ENCODE peak calls at places on chromosomes 11 and 22, in five cellular contexts. One of them, this sample, is unnamed.

GRCh38 chr22:49827853-49828598 is at the start of gene BRD1:
- DNase-seq in NCI-H1092 treated with DMSO at 0.1 percent for 48 hours: no peak
- DNase-seq in activated T-helper 1 cell treated with anti-CD3 and anti-CD28 coated beads, Interleukin-12 subunit alpha, Interleukin-12 subunit beta, Interleukin-2, Interleukin-4 antibody, amounts not matched to agents 30 ng/mL and 10 ng/mL and 1 ng/mL, durations not matched to agents 14 hours and 24 hours and 36 hours: peak
- DNase-seq in EL: peak
- DNase-seq in HTR-8/SVneo: peak
- DNase-seq in this sample: no peak

GRCh38 chr11:133738624-133739023 is 106.7 kb downstream of the SPATA19 start:
- DNase-seq in HTR-8/SVneo: no peak
- DNase-seq in EL: no peak
- DNase-seq in NCI-H1092 treated with DMSO at 0.1 percent for 48 hours: no peak
- DNase-seq in activated T-helper 1 cell treated with anti-CD3 and anti-CD28 coated beads, Interleukin-12 subunit alpha, Interleukin-12 subunit beta, Interleukin-2, Interleukin-4 antibody, amounts not matched to agents 30 ng/mL and 10 ng/mL and 1 ng/mL, durations not matched to agents 14 hours and 24 hours and 36 hours: no peak
- DNase-seq in this sample: no peak

GRCh38 chr11:57800444-57801184 is 39.0 kb downstream of the CTNND1 start:
- DNase-seq in HTR-8/SVneo: peak
- DNase-seq in NCI-H1092 treated with DMSO at 0.1 percent for 48 hours: peak
- DNase-seq in EL: peak
- DNase-seq in activated T-helper 1 cell treated with anti-CD3 and anti-CD28 coated beads, Interleukin-12 subunit alpha, Interleukin-12 subunit beta, Interleukin-2, Interleukin-4 antibody, amounts not matched to agents 30 ng/mL and 10 ng/mL and 1 ng/mL, durations not matched to agents 14 hours and 24 hours and 36 hours: peak
- DNase-seq in this sample: no peak

GRCh38 chr11:49995559-49995958 is 13.2 kb upstream of the OR4C12 start:
- DNase-seq in activated T-helper 1 cell treated with anti-CD3 and anti-CD28 coated beads, Interleukin-12 subunit alpha, Interleukin-12 subunit beta, Interleukin-2, Interleukin-4 antibody, amounts not matched to agents 30 ng/mL and 10 ng/mL and 1 ng/mL, durations not matched to agents 14 hours and 24 hours and 36 hours: no peak
- DNase-seq in HTR-8/SVneo: no peak
- DNase-seq in EL: peak
- DNase-seq in NCI-H1092 treated with DMSO at 0.1 percent for 48 hours: peak
- DNase-seq in this sample: peak

GRCh38 chr11:74449369-74449931 is 17.9 kb downstream of the KCNE3 start:
- DNase-seq in NCI-H1092 treated with DMSO at 0.1 percent for 48 hours: peak
- DNase-seq in HTR-8/SVneo: peak
- DNase-seq in EL: peak
- DNase-seq in activated T-helper 1 cell treated with anti-CD3 and anti-CD28 coated beads, Interleukin-12 subunit alpha, Interleukin-12 subunit beta, Interleukin-2, Interleukin-4 antibody, amounts not matched to agents 30 ng/mL and 10 ng/mL and 1 ng/mL, durations not matched to agents 14 hours and 24 hours and 36 hours: peak
- DNase-seq in this sample: no peak

GRCh38 chr11:77153276-77154185 is 25.5 kb downstream of the MYO7A start:
- DNase-seq in activated T-helper 1 cell treated with anti-CD3 and anti-CD28 coated beads, Interleukin-12 subunit alpha, Interleukin-12 subunit beta, Interleukin-2, Interleukin-4 antibody, amounts not matched to agents 30 ng/mL and 10 ng/mL and 1 ng/mL, durations not matched to agents 14 hours and 24 hours and 36 hours: no peak
- DNase-seq in HTR-8/SVneo: no peak
- DNase-seq in EL: no peak
- DNase-seq in NCI-H1092 treated with DMSO at 0.1 percent for 48 hours: no peak
- DNase-seq in this sample: no peak

GRCh38 chr11:66617148-66617814 is 851 bp downstream of the RBM14 start:
- DNase-seq in EL: peak
- DNase-seq in activated T-helper 1 cell treated with anti-CD3 and anti-CD28 coated beads, Interleukin-12 subunit alpha, Interleukin-12 subunit beta, Interleukin-2, Interleukin-4 antibody, amounts not matched to agents 30 ng/mL and 10 ng/mL and 1 ng/mL, durations not matched to agents 14 hours and 24 hours and 36 hours: no peak
- DNase-seq in NCI-H1092 treated with DMSO at 0.1 percent for 48 hours: no peak
- DNase-seq in HTR-8/SVneo: no peak
- DNase-seq in this sample: no peak

GRCh38 chr11:36657610-36658225 is 59.7 kb upstream of the RAG2 start:
- DNase-seq in HTR-8/SVneo: no peak
- DNase-seq in NCI-H1092 treated with DMSO at 0.1 percent for 48 hours: no peak
- DNase-seq in activated T-helper 1 cell treated with anti-CD3 and anti-CD28 coated beads, Interleukin-12 subunit alpha, Interleukin-12 subunit beta, Interleukin-2, Interleukin-4 antibody, amounts not matched to agents 30 ng/mL and 10 ng/mL and 1 ng/mL, durations not matched to agents 14 hours and 24 hours and 36 hours: no peak
- DNase-seq in EL: peak
- DNase-seq in this sample: no peak

GRCh38 chr22:44566911-44567310 is 68.9 kb upstream of the RTL6 start:
- DNase-seq in HTR-8/SVneo: no peak
- DNase-seq in activated T-helper 1 cell treated with anti-CD3 and anti-CD28 coated beads, Interleukin-12 subunit alpha, Interleukin-12 subunit beta, Interleukin-2, Interleukin-4 antibody, amounts not matched to agents 30 ng/mL and 10 ng/mL and 1 ng/mL, durations not matched to agents 14 hours and 24 hours and 36 hours: no peak
- DNase-seq in EL: no peak
- DNase-seq in NCI-H1092 treated with DMSO at 0.1 percent for 48 hours: no peak
- DNase-seq in this sample: no peak

GRCh38 chr11:116732740-116733385 is 39.9 kb downstream of the BUD13 start:
- DNase-seq in activated T-helper 1 cell treated with anti-CD3 and anti-CD28 coated beads, Interleukin-12 subunit alpha, Interleukin-12 subunit beta, Interleukin-2, Interleukin-4 antibody, amounts not matched to agents 30 ng/mL and 10 ng/mL and 1 ng/mL, durations not matched to agents 14 hours and 24 hours and 36 hours: peak
- DNase-seq in EL: peak
- DNase-seq in NCI-H1092 treated with DMSO at 0.1 percent for 48 hours: peak
- DNase-seq in HTR-8/SVneo: peak
- DNase-seq in this sample: peak

GRCh38 chr22:47051435-47052175 is 289.2 kb downstream of the TBC1D22A start:
- DNase-seq in NCI-H1092 treated with DMSO at 0.1 percent for 48 hours: peak
- DNase-seq in HTR-8/SVneo: no peak
- DNase-seq in activated T-helper 1 cell treated with anti-CD3 and anti-CD28 coated beads, Interleukin-12 subunit alpha, Interleukin-12 subunit beta, Interleukin-2, Interleukin-4 antibody, amounts not matched to agents 30 ng/mL and 10 ng/mL and 1 ng/mL, durations not matched to agents 14 hours and 24 hours and 36 hours: no peak
- DNase-seq in EL: no peak
- DNase-seq in this sample: no peak

GRCh38 chr11:92828576-92828975 is 140.9 kb upstream of the MTNR1B start:
- DNase-seq in NCI-H1092 treated with DMSO at 0.1 percent for 48 hours: no peak
- DNase-seq in EL: no peak
- DNase-seq in activated T-helper 1 cell treated with anti-CD3 and anti-CD28 coated beads, Interleukin-12 subunit alpha, Interleukin-12 subunit beta, Interleukin-2, Interleukin-4 antibody, amounts not matched to agents 30 ng/mL and 10 ng/mL and 1 ng/mL, durations not matched to agents 14 hours and 24 hours and 36 hours: no peak
- DNase-seq in HTR-8/SVneo: no peak
- DNase-seq in this sample: no peak

GRCh38 chr11:122642472-122642922 is 13.0 kb upstream of the UBASH3B start:
- DNase-seq in NCI-H1092 treated with DMSO at 0.1 percent for 48 hours: no peak
- DNase-seq in HTR-8/SVneo: peak
- DNase-seq in EL: peak
- DNase-seq in activated T-helper 1 cell treated with anti-CD3 and anti-CD28 coated beads, Interleukin-12 subunit alpha, Interleukin-12 subunit beta, Interleukin-2, Interleukin-4 antibody, amounts not matched to agents 30 ng/mL and 10 ng/mL and 1 ng/mL, durations not matched to agents 14 hours and 24 hours and 36 hours: no peak
- DNase-seq in this sample: no peak

GRCh38 chr11:106178361-106178760 is 100.9 kb downstream of the AASDHPPT start:
- DNase-seq in EL: no peak
- DNase-seq in NCI-H1092 treated with DMSO at 0.1 percent for 48 hours: no peak
- DNase-seq in HTR-8/SVneo: no peak
- DNase-seq in activated T-helper 1 cell treated with anti-CD3 and anti-CD28 coated beads, Interleukin-12 subunit alpha, Interleukin-12 subunit beta, Interleukin-2, Interleukin-4 antibody, amounts not matched to agents 30 ng/mL and 10 ng/mL and 1 ng/mL, durations not matched to agents 14 hours and 24 hours and 36 hours: no peak
- DNase-seq in this sample: no peak

GRCh38 chr11:105588001-105588400 is 21.9 kb upstream of the GRIA4 start:
- DNase-seq in NCI-H1092 treated with DMSO at 0.1 percent for 48 hours: no peak
- DNase-seq in HTR-8/SVneo: peak
- DNase-seq in activated T-helper 1 cell treated with anti-CD3 and anti-CD28 coated beads, Interleukin-12 subunit alpha, Interleukin-12 subunit beta, Interleukin-2, Interleukin-4 antibody, amounts not matched to agents 30 ng/mL and 10 ng/mL and 1 ng/mL, durations not matched to agents 14 hours and 24 hours and 36 hours: no peak
- DNase-seq in EL: peak
- DNase-seq in this sample: no peak

GRCh38 chr22:32576553-32577255 is 102.1 kb downstream of the FBXO7 start:
- DNase-seq in HTR-8/SVneo: no peak
- DNase-seq in EL: no peak
- DNase-seq in activated T-helper 1 cell treated with anti-CD3 and anti-CD28 coated beads, Interleukin-12 subunit alpha, Interleukin-12 subunit beta, Interleukin-2, Interleukin-4 antibody, amounts not matched to agents 30 ng/mL and 10 ng/mL and 1 ng/mL, durations not matched to agents 14 hours and 24 hours and 36 hours: no peak
- DNase-seq in NCI-H1092 treated with DMSO at 0.1 percent for 48 hours: peak
- DNase-seq in this sample: no peak

GRCh38 chr11:10050561-10050960 is 243.5 kb downstream of the SBF2 start:
- DNase-seq in activated T-helper 1 cell treated with anti-CD3 and anti-CD28 coated beads, Interleukin-12 subunit alpha, Interleukin-12 subunit beta, Interleukin-2, Interleukin-4 antibody, amounts not matched to agents 30 ng/mL and 10 ng/mL and 1 ng/mL, durations not matched to agents 14 hours and 24 hours and 36 hours: no peak
- DNase-seq in HTR-8/SVneo: no peak
- DNase-seq in NCI-H1092 treated with DMSO at 0.1 percent for 48 hours: no peak
- DNase-seq in EL: peak
- DNase-seq in this sample: no peak

GRCh38 chr11:68009391-68010000 is 631 bp upstream of the ALDH3B1 start:
- DNase-seq in HTR-8/SVneo: no peak
- DNase-seq in EL: peak
- DNase-seq in activated T-helper 1 cell treated with anti-CD3 and anti-CD28 coated beads, Interleukin-12 subunit alpha, Interleukin-12 subunit beta, Interleukin-2, Interleukin-4 antibody, amounts not matched to agents 30 ng/mL and 10 ng/mL and 1 ng/mL, durations not matched to agents 14 hours and 24 hours and 36 hours: no peak
- DNase-seq in NCI-H1092 treated with DMSO at 0.1 percent for 48 hours: no peak
- DNase-seq in this sample: no peak

This sample was measured in NK-92 treated with Interleukin-12 subunit alpha and Interleukin-12 subunit beta, amount 100 ng/mL, for 24 hours.